ENCODE peak calls at places on chromosome 11, in seven cellular contexts. J is AG10803, S is spleen, X is GM23338, Q is choroid plexus epithelial cell, K is fibroblast of pulmonary artery, U is ovary. P is an unnamed sample.

GRCh38 chr11:68461284-68461861 is 821 bp downstream of the PPP6R3 start:
- DNase-seq in S (peak), X (peak), J (no peak), Q (peak), K (peak), U (no peak), P (no peak)

GRCh38 chr11:109193880-109194279 is 228.1 kb upstream of the C11orf87 start:
- DNase-seq in K (no peak), U (no peak), S (no peak), X (no peak), J (no peak), Q (no peak), P (no peak)

GRCh38 chr11:68469642-68470041 is 9.1 kb downstream of the PPP6R3 start:
- DNase-seq in U (no peak), S (no peak), Q (no peak), X (no peak), K (no peak), J (no peak), P (no peak)

GRCh38 chr11:1732421-1733008 is 17.9 kb downstream of the IFITM10 start:
- DNase-seq in X (no peak), S (peak), K (no peak), Q (no peak), J (no peak), U (no peak), P (no peak)

GRCh38 chr11:862704-863388 is 20.2 kb downstream of the TSPAN4 start:
- DNase-seq in K (no peak), S (no peak), Q (no peak), J (no peak), X (no peak), U (no peak), P (no peak)

GRCh38 chr11:117748771-117749540 is 48.1 kb downstream of the DSCAML1 start:
- DNase-seq in U (no peak), S (peak), X (no peak), K (no peak), J (no peak), Q (no peak), P (no peak)

GRCh38 chr11:30914143-30914762 is 328.1 kb upstream of the MPPED2 start:
- DNase-seq in U (peak), Q (peak), X (peak), J (peak), S (peak), K (peak), P (peak)

GRCh38 chr11:134402910-134403309 is 9.1 kb downstream of the B3GAT1 start:
- DNase-seq in K (no peak), Q (no peak), J (no peak), S (no peak), X (no peak), U (no peak), P (no peak)

GRCh38 chr11:114287154-114287553 is 9.0 kb upstream of the NNMT start:
- DNase-seq in S (no peak), U (no peak), X (no peak), J (no peak), K (no peak), Q (no peak), P (no peak)

GRCh38 chr11:111938687-111939160 is 1.6 kb downstream of the DIXDC1 start:
- DNase-seq in U (no peak), J (peak), X (peak), K (peak), Q (peak), S (no peak), P (no peak)

GRCh38 chr11:12767022-12767421 is 92.8 kb downstream of the TEAD1 start:
- DNase-seq in X (no peak), Q (no peak), K (no peak), S (no peak), J (no peak), U (no peak), P (no peak)
- TF ChIP-seq CTCF in X (no peak), Q (no peak), K (no peak), S (no peak), J (no peak), U (no peak), P (no peak)

DNA sequence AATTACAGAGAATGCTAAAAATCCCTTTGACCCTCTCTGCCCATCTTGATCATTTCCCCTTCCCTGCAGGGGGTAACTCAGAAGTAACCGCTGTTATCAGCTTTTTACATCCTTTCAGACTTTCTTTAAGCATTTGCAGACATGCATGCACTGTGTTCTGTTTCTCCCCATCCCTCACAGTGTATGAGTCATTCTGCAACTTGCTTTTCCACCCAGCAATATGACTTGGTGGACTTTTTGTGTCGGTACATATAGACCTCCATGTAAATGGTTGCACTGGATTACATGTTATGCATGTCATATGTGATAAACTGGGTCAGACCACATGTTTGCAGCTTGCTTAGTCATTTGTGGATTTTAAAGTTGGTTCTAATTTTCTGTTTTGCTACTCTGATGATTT is 87.7 kb upstream of the NECTIN1 start:
- DNase-seq in Q (peak), K (no peak), S (no peak), J (no peak), U (no peak), X (peak), P (no peak)
- TF ChIP-seq CTCF in Q (no peak), K (no peak), S (no peak), J (no peak), U (no peak), X (no peak), P (no peak)

GRCh38 chr11:106152013-106152412 is 74.6 kb downstream of the AASDHPPT start:
- DNase-seq in J (peak), X (peak), K (peak), Q (peak), S (no peak), U (no peak), P (no peak)
- TF ChIP-seq CTCF in J (peak), X (peak), K (peak), Q (peak), S (no peak), U (no peak), P (peak)

DNA sequence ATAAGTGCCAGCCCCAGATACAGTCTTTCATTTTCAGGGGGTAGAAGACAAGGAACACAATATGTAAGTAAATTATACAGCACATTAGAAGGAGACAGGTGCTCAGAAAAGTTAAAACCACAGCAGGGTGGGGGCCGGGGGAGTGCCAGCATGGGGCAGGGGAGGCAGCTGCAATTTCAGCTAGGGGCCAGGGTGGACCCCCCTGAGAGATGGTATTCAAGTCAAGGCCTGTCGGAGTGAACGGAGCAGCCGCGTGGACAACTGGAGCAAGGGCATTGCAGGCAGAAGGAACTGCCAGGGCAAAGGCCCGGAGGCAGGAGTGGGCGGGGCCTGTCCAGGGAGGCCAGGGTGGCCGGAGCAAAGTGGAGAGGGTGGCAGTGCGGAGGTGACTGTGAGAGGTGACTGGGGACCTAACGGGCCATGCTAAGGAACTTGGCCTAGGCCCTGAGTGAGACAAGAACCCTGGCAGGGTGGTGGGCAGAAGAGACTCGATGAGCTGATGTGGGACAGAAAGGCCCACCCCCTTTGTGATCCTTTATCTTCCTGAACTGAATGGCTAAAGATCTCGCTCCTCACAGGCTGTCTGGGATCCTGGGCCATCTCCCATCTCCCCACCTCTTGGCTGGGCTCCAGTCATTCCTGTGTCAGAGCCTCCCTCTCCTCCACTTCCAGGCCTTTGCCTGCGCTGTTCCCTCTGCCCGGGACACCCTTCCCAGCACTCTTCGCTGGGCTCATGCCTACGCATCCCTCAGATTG is 22.4 kb upstream of the FLRT1 start:
- DNase-seq in K (no peak), U (no peak), J (no peak), X (no peak), Q (no peak), S (no peak), P (no peak)
- TF ChIP-seq CTCF in K (no peak), U (no peak), J (no peak), X (no peak), Q (no peak), S (no peak), P (no peak)

GRCh38 chr11:94767701-94768601 is at the start of gene AMOTL1:
- DNase-seq in K (peak), X (peak), Q (peak), S (peak), J (peak), U (peak), P (peak)
- TF ChIP-seq CTCF in K (no peak), X (peak), Q (no peak), S (no peak), J (peak), U (no peak), P (no peak)

GRCh38 chr11:47512701-47513100 is 40.2 kb downstream of the CELF1 start:
- DNase-seq in Q (no peak), J (no peak), K (no peak), U (no peak), X (no peak), S (no peak), P (no peak)
- TF ChIP-seq CTCF in Q (no peak), J (no peak), K (no peak), U (no peak), X (no peak), S (no peak), P (no peak)

GRCh38 chr11:57493507-57494503 is 21.7 kb downstream of the SLC43A1 start:
- DNase-seq in S (peak), K (peak), Q (peak), J (no peak), X (peak), U (peak), P (no peak)

GRCh38 chr11:57490456-57491248 is 24.9 kb downstream of the SLC43A1 start:
- DNase-seq in U (no peak), J (no peak), S (no peak), K (peak), X (no peak), Q (peak), P (no peak)

GRCh38 chr11:57487920-57488319 is 27.6 kb downstream of the SLC43A1 start:
- DNase-seq in X (no peak), J (no peak), U (no peak), K (no peak), Q (no peak), S (no peak), P (no peak)

GRCh38 chr11:57487021-57487778 is 26.9 kb downstream of the RTN4RL2 start:
- DNase-seq in Q (no peak), U (no peak), J (no peak), K (no peak), S (no peak), X (no peak), P (no peak)

GRCh38 chr11:57491371-57492061 is 24.0 kb downstream of the SLC43A1 start:
- DNase-seq in K (peak), J (no peak), Q (peak), X (peak), S (peak), U (no peak), P (no peak)
- TF ChIP-seq CTCF in K (peak), J (peak), Q (peak), X (peak), S (peak), U (no peak), P (peak)

P was measured in type B pancreatic cell.